ENCODE peak calls at places on chromosomes 4 and X, in ten cellular contexts. H is stomach, U is mucosa of descending colon, X is Panc1, D is heart left ventricle, M is tibial nerve, K is DND-41, F is IMR-90, Y is hepatocyte, J is AG10803. W is an unnamed sample.

GRCh38 chr4:138241281-138242075 is 671 bp downstream of the SLC7A11 start:
- DNase-seq in M (no peak), Y (peak; percentile 42), K (peak; percentile 50), D (no peak), F (peak; percentile 38), X (no peak), H (no peak), J (peak; percentile 78), U (no peak), W (peak; percentile 8)

GRCh38 chrX:129979207-129979920 is 3.1 kb upstream of the BCORL1 start:
- DNase-seq in J (no peak), Y (no peak), M (no peak), D (no peak), X (no peak), H (no peak), K (no peak), U (peak; percentile 54), F (no peak), W (no peak)

GRCh38 chr4:98176531-98176930 is 33.3 kb upstream of the STPG2 start:
- DNase-seq in Y (no peak), U (no peak), D (no peak), X (no peak), F (no peak), M (no peak), J (no peak), K (no peak), H (no peak), W (no peak)

GRCh38 chrX:40279762-40280161 is 182.0 kb upstream of the BCOR start:
- DNase-seq in K (no peak), J (no peak), M (no peak), U (no peak), F (no peak), D (no peak), Y (no peak), H (no peak), X (no peak), W (no peak)

GRCh38 chrX:76555816-76556215 is 128.3 kb downstream of the MAGEE1 start:
- DNase-seq in D (no peak), K (no peak), Y (peak; percentile 17), M (no peak), H (no peak), X (no peak), J (peak; percentile 3), F (peak; percentile 22), U (no peak), W (peak; percentile 31)

GRCh38 chr4:174532479-174532878 is 10.2 kb upstream of the HPGD start:
- DNase-seq in Y (no peak), F (no peak), H (no peak), K (no peak), J (no peak), X (no peak), U (no peak), D (no peak), M (no peak), W (no peak)

GRCh38 chr4:140296871-140297570 is 76.4 kb upstream of the SCOC start:
- DNase-seq in F (no peak), D (no peak), J (no peak), Y (peak; percentile 77), K (no peak), X (no peak), H (no peak), M (no peak), U (no peak), W (no peak)

GRCh38 chrX:115344885-115345653 is 55.6 kb downstream of the LUZP4 start:
- DNase-seq in F (peak; percentile 95), X (peak; percentile 36), H (peak; percentile 65), Y (peak; percentile 97), J (peak; percentile 96), U (peak; percentile 71), M (peak; percentile 68), D (peak; percentile 85), K (no peak), W (no peak)

GRCh38 chr4:59655996-59656395 is 1544.1 kb upstream of the ADGRL3 start:
- DNase-seq in F (no peak), U (no peak), Y (peak; percentile 6), H (no peak), J (no peak), K (no peak), M (no peak), X (no peak), D (no peak), W (no peak)

GRCh38 chr4:11623726-11624037 is 195.0 kb upstream of the HS3ST1 start:
- DNase-seq in D (peak; percentile 23), M (no peak), K (no peak), F (peak; percentile 27), H (peak; percentile 77), U (no peak), J (no peak), Y (peak; percentile 59), X (no peak), W (peak; percentile 27)

GRCh38 chr4:137408527-137409177 is 123.6 kb downstream of the PCDH18 start:
- DNase-seq in H (no peak), X (no peak), M (no peak), D (no peak), Y (peak; percentile 45), K (no peak), J (no peak), F (no peak), U (no peak), W (no peak)

GRCh38 chrX:53045002-53045401 is 3.6 kb upstream of the GPR173 start:
- DNase-seq in J (no peak), M (no peak), H (no peak), Y (no peak), F (no peak), K (no peak), D (no peak), U (no peak), X (no peak), W (no peak)

GRCh38 chrX:55342533-55343501 is 78.1 kb upstream of the PAGE3 start:
- DNase-seq in M (no peak), D (no peak), Y (no peak), F (no peak), X (peak; percentile 15), U (no peak), J (peak; percentile 3), H (peak; percentile 30), K (peak; percentile 56), W (peak; percentile 57)

DNA sequence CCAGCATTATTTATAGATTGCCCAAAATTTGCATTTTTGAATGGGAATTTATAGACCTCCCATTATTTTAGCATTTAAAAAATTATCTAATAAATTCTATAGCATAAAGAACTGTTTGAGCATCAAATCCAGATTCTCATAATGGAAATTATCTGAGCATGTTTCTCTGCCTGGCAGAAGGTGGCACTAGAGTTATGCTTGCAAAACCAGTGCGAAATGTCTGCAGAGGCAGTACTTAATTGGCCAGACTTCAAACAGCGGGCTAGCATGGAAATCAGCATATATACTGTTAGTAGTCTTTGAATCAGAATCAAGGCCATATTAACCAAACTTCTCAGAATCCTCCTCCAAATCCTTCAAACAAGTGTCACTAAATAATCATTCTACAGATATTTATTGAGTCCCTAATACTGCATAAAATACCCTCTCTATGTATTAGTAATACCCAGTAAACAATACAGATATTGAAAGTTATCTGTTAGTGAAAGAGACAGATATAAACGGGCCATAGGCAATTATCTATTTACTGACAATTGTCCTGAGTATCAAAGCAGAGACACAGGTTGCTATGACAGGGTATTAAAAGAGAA is 78.7 kb upstream of the DCLK2 start:
- DNase-seq in K (no peak), H (no peak), Y (peak; percentile 68), X (no peak), M (no peak), U (no peak), J (peak; percentile 85), D (peak; percentile 37), F (peak; percentile 87), W (no peak)
- TF ChIP-seq CTCF in K (peak; percentile 56), H (peak; percentile 38), Y (peak; percentile 74), X (peak; percentile 84), M (peak; percentile 72), U (no peak), J (peak; percentile 95), D (peak; percentile 60), F (peak; percentile 95), W (peak; percentile 48)

DNA sequence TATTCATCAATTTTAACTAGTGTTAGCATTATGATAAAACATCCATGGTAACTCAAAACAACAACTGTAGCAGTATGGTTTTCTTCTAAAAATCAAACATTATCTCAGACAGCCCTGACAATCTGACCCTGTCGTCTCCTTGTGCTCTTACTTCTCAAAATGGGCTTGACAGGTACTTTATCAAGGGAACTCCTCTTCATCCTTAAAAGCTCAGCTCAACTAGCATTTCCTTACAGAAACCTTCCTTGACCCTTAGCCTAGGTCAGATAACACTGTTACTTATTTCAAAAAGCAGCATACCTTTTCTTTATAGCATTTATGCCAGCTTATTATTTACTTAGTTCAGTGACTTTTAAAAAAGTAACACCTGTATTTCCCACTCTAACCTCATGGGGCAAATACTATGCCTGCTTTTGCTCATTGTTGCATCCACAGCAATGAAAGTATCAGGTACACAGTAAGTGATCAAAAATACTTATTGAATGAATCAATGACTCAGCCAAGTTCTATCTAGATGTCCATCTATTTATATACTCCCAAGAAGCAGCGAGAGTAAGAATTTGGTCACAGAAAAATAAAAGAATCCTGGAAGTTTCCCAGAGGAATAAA is 41.9 kb downstream of the ADAMTS3 start:
- DNase-seq in U (no peak), H (no peak), F (no peak), K (no peak), J (no peak), Y (no peak), X (no peak), M (no peak), D (no peak), W (no peak)
- TF ChIP-seq CTCF in U (no peak), H (no peak), F (no peak), K (no peak), J (no peak), Y (no peak), X (no peak), M (no peak), D (no peak), W (no peak)

DNA sequence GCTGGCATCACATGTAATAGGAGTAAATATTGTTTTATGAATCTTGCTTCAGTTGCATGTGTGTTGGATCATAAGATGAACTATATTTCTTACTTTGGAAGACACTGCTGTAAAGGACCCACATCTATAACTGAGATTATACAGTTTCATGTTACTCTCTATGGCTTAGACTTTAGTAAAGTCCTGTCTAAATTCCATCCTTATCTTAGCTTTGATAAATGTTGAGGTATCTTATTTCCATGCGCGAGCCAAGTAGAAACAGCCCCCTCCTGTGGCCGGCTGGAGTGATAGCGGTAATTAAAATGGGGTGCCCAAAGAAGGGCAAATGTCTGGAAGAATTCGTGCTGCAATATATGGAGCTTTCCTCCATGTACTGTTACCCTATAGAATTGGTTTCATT is 43.0 kb downstream of the CCDC158 start:
- DNase-seq in F (peak; percentile 61), D (no peak), U (no peak), X (no peak), J (peak; percentile 17), K (no peak), H (peak; percentile 56), Y (peak; percentile 78), M (no peak), W (peak; percentile 61)
- TF ChIP-seq CTCF in F (peak; percentile 69), D (peak; percentile 35), U (peak; percentile 43), X (peak; percentile 65), J (peak; percentile 56), K (peak; percentile 44), H (peak; percentile 46), Y (peak; percentile 77), M (peak; percentile 30), W (peak; percentile 69)

DNA sequence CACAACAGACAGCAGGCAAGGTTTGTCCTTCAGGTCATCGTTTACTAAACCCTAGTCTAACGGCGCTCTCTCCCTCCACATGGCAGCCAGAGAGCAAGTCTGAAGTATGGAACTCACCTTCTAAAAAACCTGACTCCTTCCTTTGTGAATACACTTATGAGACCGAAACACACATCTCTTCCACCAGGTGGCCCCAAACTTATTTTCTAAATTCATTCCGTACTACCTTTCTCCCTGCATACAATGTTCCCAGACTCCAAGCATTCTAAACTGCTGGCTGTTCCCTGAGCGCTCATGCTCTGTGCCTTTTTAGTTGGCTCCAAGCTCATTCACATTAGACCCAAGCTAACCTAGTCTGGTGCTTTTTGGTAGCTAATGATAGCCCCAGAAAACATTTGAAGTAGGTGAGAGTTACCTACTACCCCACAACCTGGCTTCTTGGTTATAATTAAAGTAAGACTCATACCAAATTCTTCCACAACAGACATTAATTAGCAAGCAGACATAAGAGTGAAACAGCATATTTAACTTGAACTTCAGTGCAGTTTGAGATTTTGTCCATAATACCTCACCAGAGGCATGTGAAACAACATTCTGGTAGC is 67.6 kb upstream of the DCLK2 start:
- DNase-seq in Y (peak; percentile 74), F (peak; percentile 72), M (no peak), X (peak; percentile 41), H (peak; percentile 26), K (no peak), J (peak; percentile 75), U (no peak), D (peak; percentile 27), W (peak; percentile 18)
- TF ChIP-seq CTCF in Y (peak; percentile 63), F (peak; percentile 57), M (peak; percentile 37), X (peak; percentile 67), H (peak; percentile 38), K (peak; percentile 58), J (peak; percentile 71), U (no peak), D (peak; percentile 48), W (peak; percentile 42)